ENCODE peak calls at places on chromosomes 2 and 18, in six cellular contexts. One of them, this sample, is unnamed. For H3K4me1, the result is how much of the 10 kb centered on the place peaks cover.

GRCh38 chr2:175355246-175355645 is 173.7 kb upstream of the ATP5MC3 start:
- DNase-seq in CD4-positive, alpha-beta memory T cell: no peak
- DNase-seq in fibroblast of lung: no peak
- DNase-seq in Caco-2: no peak
- DNase-seq in adrenal gland: no peak
- DNase-seq in GM23248: no peak
- DNase-seq in this sample: no peak

GRCh38 chr2:124024491-124025348 is at the start of gene CNTNAP5:
- DNase-seq in Caco-2: no peak
- DNase-seq in fibroblast of lung: peak
- DNase-seq in adrenal gland: peak
- DNase-seq in CD4-positive, alpha-beta memory T cell: no peak
- DNase-seq in GM23248: peak
- DNase-seq in this sample: no peak

GRCh38 chr2:120379916-120380893 is 34.3 kb downstream of the INHBB start:
- DNase-seq in GM23248: no peak
- DNase-seq in CD4-positive, alpha-beta memory T cell: no peak
- DNase-seq in adrenal gland: no peak
- DNase-seq in Caco-2: no peak
- DNase-seq in fibroblast of lung: no peak
- DNase-seq in this sample: peak

GRCh38 chr2:239807568-239807967 is 217.6 kb downstream of the NDUFA10 start:
- DNase-seq in adrenal gland: no peak
- DNase-seq in CD4-positive, alpha-beta memory T cell: no peak
- DNase-seq in fibroblast of lung: no peak
- DNase-seq in GM23248: no peak
- DNase-seq in Caco-2: no peak
- DNase-seq in this sample: no peak

GRCh38 chr18:76407681-76408080 is 87.4 kb downstream of the ZNF516 start:
- DNase-seq in adrenal gland: no peak
- DNase-seq in CD4-positive, alpha-beta memory T cell: no peak
- DNase-seq in fibroblast of lung: no peak
- DNase-seq in GM23248: no peak
- DNase-seq in Caco-2: no peak
- DNase-seq in this sample: no peak

GRCh38 chr18:2589345-2590060 is 18.1 kb downstream of the NDC80 start:
- DNase-seq in CD4-positive, alpha-beta memory T cell: no peak
- DNase-seq in Caco-2: no peak
- DNase-seq in GM23248: no peak
- DNase-seq in adrenal gland: no peak
- DNase-seq in fibroblast of lung: no peak
- DNase-seq in this sample: peak

GRCh38 chr2:8409461-8410260 is 272.2 kb upstream of the ID2 start:
- DNase-seq in CD4-positive, alpha-beta memory T cell: no peak
- DNase-seq in Caco-2: no peak
- DNase-seq in adrenal gland: no peak
- DNase-seq in GM23248: peak
- DNase-seq in fibroblast of lung: peak
- DNase-seq in this sample: no peak

GRCh38 chr18:58496231-58496630 is 132.7 kb downstream of the ALPK2 start:
- DNase-seq in Caco-2: no peak
- DNase-seq in adrenal gland: no peak
- DNase-seq in fibroblast of lung: no peak
- DNase-seq in GM23248: peak
- DNase-seq in CD4-positive, alpha-beta memory T cell: no peak
- DNase-seq in this sample: no peak

GRCh38 chr18:2897015-2897414 is 50.2 kb downstream of the EMILIN2 start:
- DNase-seq in adrenal gland: no peak
- DNase-seq in fibroblast of lung: no peak
- DNase-seq in CD4-positive, alpha-beta memory T cell: no peak
- DNase-seq in GM23248: no peak
- DNase-seq in Caco-2: no peak
- DNase-seq in this sample: no peak

GRCh38 chr2:227703961-227704360 is 13.9 kb downstream of the SLC19A3 start:
- DNase-seq in adrenal gland: no peak
- DNase-seq in fibroblast of lung: peak
- DNase-seq in CD4-positive, alpha-beta memory T cell: no peak
- DNase-seq in GM23248: peak
- DNase-seq in Caco-2: no peak
- DNase-seq in this sample: peak

GRCh38 chr2:75200140-75200985 is 1.0 kb upstream of the TACR1 start:
- DNase-seq in Caco-2: no peak
- DNase-seq in CD4-positive, alpha-beta memory T cell: no peak
- DNase-seq in adrenal gland: peak
- DNase-seq in GM23248: peak
- DNase-seq in fibroblast of lung: peak
- DNase-seq in this sample: peak

GRCh38 chr2:437772-438393 is 150.0 kb upstream of the ALKAL2 start:
- DNase-seq in fibroblast of lung: no peak
- DNase-seq in adrenal gland: no peak
- DNase-seq in Caco-2: no peak
- DNase-seq in CD4-positive, alpha-beta memory T cell: peak
- DNase-seq in GM23248: no peak
- DNase-seq in this sample: peak

GRCh38 chr18:11336241-11336640 is 186.9 kb upstream of the PIEZO2 start:
- DNase-seq in GM23248: peak
- DNase-seq in Caco-2: no peak
- DNase-seq in CD4-positive, alpha-beta memory T cell: no peak
- DNase-seq in adrenal gland: no peak
- DNase-seq in fibroblast of lung: peak
- DNase-seq in this sample: no peak

GRCh38 chr2:73285162-73285739 is 973 bp upstream of the FBXO41 start:
- DNase-seq in Caco-2: no peak
- DNase-seq in GM23248: no peak
- DNase-seq in fibroblast of lung: no peak
- DNase-seq in CD4-positive, alpha-beta memory T cell: no peak
- DNase-seq in adrenal gland: no peak
- DNase-seq in this sample: no peak

GRCh38 chr2:54366487-54367280 is 89.4 kb upstream of the SPTBN1 start:
- DNase-seq in fibroblast of lung: no peak
- DNase-seq in adrenal gland: no peak
- DNase-seq in CD4-positive, alpha-beta memory T cell: no peak
- DNase-seq in Caco-2: no peak
- DNase-seq in GM23248: peak
- DNase-seq in this sample: no peak

GRCh38 chr2:226631187-226631586 is 168.4 kb downstream of the IRS1 start:
- DNase-seq in GM23248: no peak
- DNase-seq in adrenal gland: no peak
- DNase-seq in Caco-2: no peak
- DNase-seq in CD4-positive, alpha-beta memory T cell: no peak
- DNase-seq in fibroblast of lung: no peak
- DNase-seq in this sample: no peak

GRCh38 chr2:16140771-16141640 is 200.7 kb downstream of the MYCN start:
- DNase-seq in adrenal gland: no peak
- DNase-seq in Caco-2: no peak
- DNase-seq in GM23248: no peak
- DNase-seq in fibroblast of lung: no peak
- DNase-seq in CD4-positive, alpha-beta memory T cell: no peak
- DNase-seq in this sample: no peak

GRCh38 chr18:63271881-63272299 is 47.7 kb downstream of the BCL2 start:
- DNase-seq in Caco-2: no peak
- DNase-seq in fibroblast of lung: no peak
- DNase-seq in GM23248: peak
- DNase-seq in adrenal gland: no peak
- DNase-seq in CD4-positive, alpha-beta memory T cell: no peak
- DNase-seq in this sample: no peak

GRCh38 chr18:77049938-77050337 is 82.6 kb downstream of the MBP start:
- DNase-seq in CD4-positive, alpha-beta memory T cell: no peak
- DNase-seq in fibroblast of lung: no peak
- DNase-seq in GM23248: peak
- DNase-seq in Caco-2: no peak
- DNase-seq in adrenal gland: no peak
- DNase-seq in this sample: no peak

GRCh38 chr18:21205695-21206094 is 36.3 kb upstream of the GREB1L start:
- DNase-seq in fibroblast of lung: no peak
- DNase-seq in adrenal gland: no peak
- DNase-seq in CD4-positive, alpha-beta memory T cell: no peak
- DNase-seq in GM23248: no peak
- DNase-seq in Caco-2: no peak
- DNase-seq in this sample: no peak

GRCh38 chr2:16218651-16219050 is 278.3 kb downstream of the MYCN start:
- DNase-seq in Caco-2: peak
- DNase-seq in adrenal gland: no peak
- DNase-seq in fibroblast of lung: no peak
- DNase-seq in CD4-positive, alpha-beta memory T cell: no peak
- DNase-seq in GM23248: no peak
- DNase-seq in this sample: no peak

GRCh38 chr2:42117923-42118758 is 51.0 kb upstream of the EML4 start:
- DNase-seq in adrenal gland: no peak
- DNase-seq in CD4-positive, alpha-beta memory T cell: no peak
- DNase-seq in fibroblast of lung: peak
- DNase-seq in GM23248: peak
- DNase-seq in Caco-2: no peak
- DNase-seq in this sample: peak

GRCh38 chr2:144509001-144509545 is 10.8 kb downstream of the ZEB2 start:
- DNase-seq in CD4-positive, alpha-beta memory T cell: no peak
- DNase-seq in adrenal gland: no peak
- DNase-seq in Caco-2: no peak
- DNase-seq in GM23248: no peak
- DNase-seq in fibroblast of lung: peak
- DNase-seq in this sample: no peak

GRCh38 chr2:48482313-48482712 is 47.6 kb upstream of the STON1 start:
- DNase-seq in adrenal gland: no peak
- DNase-seq in GM23248: no peak
- DNase-seq in Caco-2: no peak
- DNase-seq in fibroblast of lung: peak
- DNase-seq in CD4-positive, alpha-beta memory T cell: no peak
- DNase-seq in this sample: no peak

GRCh38 chr2:205170399-205170798 is 511.9 kb upstream of the NRP2 start:
- DNase-seq in GM23248: no peak
- DNase-seq in adrenal gland: no peak
- DNase-seq in Caco-2: no peak
- DNase-seq in fibroblast of lung: no peak
- DNase-seq in CD4-positive, alpha-beta memory T cell: no peak
- DNase-seq in this sample: no peak

GRCh38 chr2:33406622-33407021 is 69.8 kb upstream of the RASGRP3 start:
- DNase-seq in adrenal gland: no peak
- DNase-seq in Caco-2: no peak
- DNase-seq in CD4-positive, alpha-beta memory T cell: no peak
- DNase-seq in GM23248: no peak
- DNase-seq in fibroblast of lung: no peak
- DNase-seq in this sample: no peak

GRCh38 chr2:149561309-149561926 is 26.2 kb downstream of the MMADHC start:
- DNase-seq in fibroblast of lung: peak
- DNase-seq in GM23248: peak
- DNase-seq in CD4-positive, alpha-beta memory T cell: no peak
- DNase-seq in adrenal gland: no peak
- DNase-seq in Caco-2: peak
- DNase-seq in this sample: no peak

GRCh38 chr2:6970551-6970950 is 53.3 kb downstream of the RNF144A start:
- DNase-seq in GM23248: no peak
- DNase-seq in Caco-2: no peak
- DNase-seq in adrenal gland: no peak
- DNase-seq in fibroblast of lung: no peak
- DNase-seq in CD4-positive, alpha-beta memory T cell: no peak
- DNase-seq in this sample: no peak

GRCh38 chr18:40911041-40911440 is 1044.0 kb upstream of the PIK3C3 start:
- DNase-seq in Caco-2: no peak
- DNase-seq in GM23248: no peak
- DNase-seq in fibroblast of lung: peak
- DNase-seq in adrenal gland: no peak
- DNase-seq in CD4-positive, alpha-beta memory T cell: no peak
- DNase-seq in this sample: no peak

GRCh38 chr2:174888646-174889271 is 116.4 kb downstream of the CHN1 start:
- DNase-seq in Caco-2: no peak
- DNase-seq in CD4-positive, alpha-beta memory T cell: no peak
- DNase-seq in adrenal gland: no peak
- DNase-seq in fibroblast of lung: no peak
- DNase-seq in GM23248: no peak
- DNase-seq in this sample: no peak

GRCh38 chr18:8711736-8712135 is 6.4 kb downstream of the MTCL1 start:
- DNase-seq in adrenal gland: no peak
- DNase-seq in fibroblast of lung: no peak
- DNase-seq in GM23248: no peak
- DNase-seq in Caco-2: no peak
- DNase-seq in CD4-positive, alpha-beta memory T cell: no peak
- DNase-seq in this sample: no peak
- H3K4me1 ChIP-seq in adrenal gland: under half
- H3K4me1 ChIP-seq in fibroblast of lung: under half
- H3K4me1 ChIP-seq in GM23248: under half
- H3K4me1 ChIP-seq in Caco-2: under half
- H3K4me1 ChIP-seq in CD4-positive, alpha-beta memory T cell: under half
- H3K4me1 ChIP-seq in this sample: under half

DNA sequence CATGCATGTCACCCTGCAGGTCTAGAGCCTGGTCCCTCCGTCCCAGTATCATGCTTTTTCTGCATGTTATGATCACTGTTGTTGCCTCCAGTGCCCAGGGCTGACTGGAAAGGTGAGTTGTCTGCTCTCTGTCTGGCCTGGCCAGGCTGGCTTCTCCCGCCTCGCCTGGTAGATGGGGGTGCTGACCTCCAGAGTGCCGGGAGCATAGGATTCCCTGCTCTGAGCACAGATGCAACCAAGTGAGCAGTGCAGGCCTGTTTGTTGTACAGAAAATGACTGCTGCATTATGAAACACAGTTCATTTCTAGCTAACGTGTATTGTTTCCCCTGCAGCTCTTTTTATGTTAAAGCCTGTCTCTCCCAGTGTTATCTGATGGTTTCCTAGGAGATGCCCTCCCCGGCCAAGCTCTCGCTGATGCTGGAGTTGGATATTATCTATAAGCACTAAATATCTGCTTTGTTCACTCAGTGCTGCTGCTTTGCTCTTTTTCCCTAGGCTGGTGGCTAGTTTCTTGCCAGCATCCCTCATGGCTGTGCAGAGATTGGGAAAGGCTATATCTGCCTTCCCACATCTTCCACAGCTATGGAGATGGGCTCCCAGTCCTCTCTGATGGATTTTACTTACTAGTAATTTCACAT is 158.2 kb downstream of the TDRD15 start:
- DNase-seq in GM23248: no peak
- DNase-seq in fibroblast of lung: no peak
- DNase-seq in CD4-positive, alpha-beta memory T cell: no peak
- DNase-seq in adrenal gland: no peak
- DNase-seq in Caco-2: no peak
- DNase-seq in this sample: no peak
- H3K4me1 ChIP-seq in GM23248: under half
- H3K4me1 ChIP-seq in fibroblast of lung: under half
- H3K4me1 ChIP-seq in CD4-positive, alpha-beta memory T cell: under half
- H3K4me1 ChIP-seq in adrenal gland: under half
- H3K4me1 ChIP-seq in Caco-2: under half
- H3K4me1 ChIP-seq in this sample: under half

GRCh38 chr2:64936809-64937208 is 52.4 kb upstream of the SLC1A4 start:
- DNase-seq in fibroblast of lung: no peak
- DNase-seq in CD4-positive, alpha-beta memory T cell: no peak
- DNase-seq in GM23248: no peak
- DNase-seq in adrenal gland: no peak
- DNase-seq in Caco-2: no peak
- DNase-seq in this sample: no peak
- H3K4me1 ChIP-seq in fibroblast of lung: under half
- H3K4me1 ChIP-seq in CD4-positive, alpha-beta memory T cell: under half
- H3K4me1 ChIP-seq in GM23248: under half
- H3K4me1 ChIP-seq in adrenal gland: under half
- H3K4me1 ChIP-seq in Caco-2: under half
- H3K4me1 ChIP-seq in this sample: under half

DNA sequence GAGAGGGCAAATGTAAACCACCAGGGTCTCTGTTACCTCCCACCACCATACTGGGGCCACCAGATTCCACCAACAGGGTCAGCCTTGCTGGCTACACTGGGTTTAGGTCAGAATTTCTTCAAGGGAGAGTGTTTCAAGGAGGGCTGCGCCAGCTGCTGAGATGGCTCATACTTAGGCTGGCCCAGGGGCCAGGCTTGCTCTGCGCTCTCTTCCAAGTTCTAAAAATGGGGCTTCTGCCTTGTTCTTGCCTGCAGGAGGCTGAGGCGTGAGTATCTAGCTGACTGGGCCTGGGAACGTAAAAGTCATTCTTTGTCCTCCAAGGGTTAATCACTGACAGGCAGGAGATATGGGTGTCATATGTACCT is 28.1 kb downstream of the MRPL33 start:
- DNase-seq in GM23248: peak
- DNase-seq in CD4-positive, alpha-beta memory T cell: no peak
- DNase-seq in adrenal gland: no peak
- DNase-seq in fibroblast of lung: no peak
- DNase-seq in Caco-2: no peak
- DNase-seq in this sample: peak
- H3K4me1 ChIP-seq in GM23248: half or more
- H3K4me1 ChIP-seq in CD4-positive, alpha-beta memory T cell: under half
- H3K4me1 ChIP-seq in adrenal gland: under half
- H3K4me1 ChIP-seq in fibroblast of lung: under half
- H3K4me1 ChIP-seq in Caco-2: under half
- H3K4me1 ChIP-seq in this sample: under half

This sample was measured in PC-9.